ENCODE peak calls at places on chromosomes 12 and 14, in eight cellular contexts. T, O, I, P, G, Z, E and V are unnamed samples.

GRCh38 chr12:57487055-57487596 is 742 bp upstream of the MARS1 start:
- DNase-seq in T (no peak), O (no peak), G (no peak), E (no peak), P (no peak), Z (no peak), I (no peak), V (no peak)

GRCh38 chr14:95522556-95522955 is 6.1 kb upstream of the SYNE3 start:
- DNase-seq in Z (no peak), P (no peak), T (no peak), E (no peak), O (no peak), I (no peak), G (no peak), V (no peak)

GRCh38 chr14:100031506-100032281 is 33.5 kb upstream of the EVL start:
- DNase-seq in T (peak), Z (peak), E (no peak), P (no peak), O (no peak), G (peak), I (no peak), V (no peak)

GRCh38 chr12:5160827-5161226 is 117.1 kb downstream of the KCNA5 start:
- DNase-seq in O (no peak), G (no peak), T (no peak), E (no peak), I (no peak), P (no peak), Z (no peak), V (no peak)

GRCh38 chr14:55957950-55958349 is 160.3 kb upstream of the PELI2 start:
- DNase-seq in O (no peak), Z (no peak), I (no peak), P (no peak), E (no peak), T (no peak), G (no peak), V (no peak)

GRCh38 chr12:84562331-84562730 is 350.3 kb downstream of the SLC6A15 start:
- DNase-seq in O (no peak), G (no peak), T (no peak), I (no peak), P (no peak), Z (no peak), E (no peak), V (no peak)

GRCh38 chr14:104152246-104152575 is 13.8 kb downstream of the KIF26A start:
- DNase-seq in Z (no peak), O (no peak), G (no peak), I (no peak), P (no peak), E (no peak), T (no peak), V (no peak)

GRCh38 chr14:22657861-22658260 is 13.7 kb upstream of the OR6J1 start:
- DNase-seq in O (no peak), P (no peak), T (no peak), Z (no peak), E (no peak), I (no peak), G (peak), V (no peak)

GRCh38 chr14:35385042-35385839 is 19.3 kb downstream of the NFKBIA start:
- DNase-seq in O (no peak), T (peak), Z (no peak), I (no peak), G (no peak), P (peak), E (no peak), V (no peak)

GRCh38 chr14:54815016-54815415 is 87.6 kb downstream of the GCH1 start:
- DNase-seq in O (no peak), I (no peak), G (no peak), Z (peak), T (no peak), P (no peak), E (no peak), V (no peak)

GRCh38 chr12:2013527-2014223 is 9.4 kb upstream of the DCP1B start:
- DNase-seq in G (no peak), I (no peak), O (no peak), T (no peak), E (no peak), P (no peak), Z (no peak), V (no peak)

GRCh38 chr12:16844875-16845274 is 238.9 kb upstream of the LMO3 start:
- DNase-seq in O (no peak), Z (no peak), I (no peak), T (no peak), P (no peak), G (no peak), E (no peak), V (no peak)

GRCh38 chr12:67434653-67435375 is 165.7 kb downstream of the CAND1 start:
- DNase-seq in E (no peak), Z (peak), P (no peak), I (no peak), T (peak), G (no peak), O (no peak), V (no peak)

GRCh38 chr12:121230538-121230907 is 20.6 kb downstream of the P2RX4 start:
- DNase-seq in P (no peak), T (no peak), Z (no peak), O (no peak), E (no peak), G (no peak), I (no peak), V (no peak)

GRCh38 chr12:94267530-94267877 is 119.1 kb downstream of the PLXNC1 start:
- DNase-seq in O (no peak), E (no peak), G (no peak), P (no peak), Z (no peak), T (no peak), I (no peak), V (no peak)